ENCODE peak calls at places on chromosome 20, in five cellular contexts. J is progenitor cell of endocrine pancreas; B is stimulated activated naive CD4-positive, alpha-beta T cell treated with Interleukin-2 at 50 U/mL for 16 hours; X is endothelial cell; V is activated CD8-positive, alpha-beta T cell treated with anti-CD3 and anti-CD28 coated beads, Interleukin-2, amount 10 ng/mL, durations not matched to agents 7 days and 5 days. C is an unnamed sample.

GRCh38 chr20:32999603-33000250 is 4.5 kb downstream of the SUN5 start:
- DNase-seq in X (no peak), V (no peak), B (no peak), J (no peak), C (no peak)

GRCh38 chr20:45283529-45284065 is 23.0 kb upstream of the RBPJL start:
- DNase-seq in X (no peak), B (no peak), J (no peak), V (no peak), C (no peak)

GRCh38 chr20:33685328-33686007 is 717 bp downstream of the E2F1 start:
- DNase-seq in J (peak), V (peak), B (peak), X (no peak), C (peak)

GRCh38 chr20:18973499-18974173 is 160.1 kb downstream of the SCP2D1 start:
- DNase-seq in B (no peak), V (no peak), J (no peak), X (no peak), C (no peak)

GRCh38 chr20:52269327-52269726 is 77.7 kb upstream of the ZFP64 start:
- DNase-seq in V (no peak), B (no peak), J (no peak), X (no peak), C (no peak)

GRCh38 chr20:1037039-1037438 is 34.9 kb upstream of the RSPO4 start:
- DNase-seq in B (no peak), J (no peak), V (no peak), X (no peak), C (no peak)

GRCh38 chr20:57620999-57621398 is 773 bp upstream of the ZBP1 start:
- DNase-seq in J (no peak), V (peak), X (no peak), B (no peak), C (peak)

GRCh38 chr20:20926222-20926905 is 179.8 kb downstream of the LINC00237 start:
- DNase-seq in X (no peak), J (no peak), V (no peak), B (no peak), C (no peak)